ENCODE peak calls at places on chromosomes 13 and 19, in seven cellular contexts. B, M, Y, C, O, K and D are unnamed samples.

GRCh38 chr19:11191934-11192333 is 5.4 kb downstream of the KANK2 start:
- DNase-seq in O (no peak), Y (no peak), B (no peak), M (no peak), C (no peak), K (no peak), D (no peak)

GRCh38 chr13:43058318-43058674 is 34.9 kb downstream of the DNAJC15 start:
- DNase-seq in K (no peak), B (no peak), Y (peak; percentile 24), M (peak; percentile 60), C (peak; percentile 32), O (peak; percentile 92), D (no peak)

GRCh38 chr19:38647966-38648788 is 728 bp downstream of the ACTN4 start:
- DNase-seq in B (peak; percentile 46), Y (no peak), K (no peak), M (no peak), C (no peak), O (no peak), D (no peak)

GRCh38 chr19:29501816-29502580 is 23.8 kb upstream of the VSTM2B start:
- DNase-seq in C (no peak), O (no peak), M (no peak), B (peak; percentile 38), Y (no peak), K (no peak), D (no peak)

GRCh38 chr13:24083141-24083540 is 77.4 kb upstream of the SPATA13 start:
- DNase-seq in B (no peak), C (no peak), K (no peak), Y (no peak), M (no peak), O (no peak), D (no peak)

GRCh38 chr13:27353166-27353583 is 71.2 kb upstream of the GTF3A start:
- DNase-seq in O (peak; percentile 65), B (no peak), M (no peak), C (no peak), Y (no peak), K (no peak), D (no peak)

GRCh38 chr19:13037161-13037560 is 41.9 kb downstream of the NFIX start:
- DNase-seq in Y (no peak), C (no peak), B (no peak), K (no peak), O (peak; percentile 84), M (peak; percentile 64), D (no peak)

GRCh38 chr13:52599853-52600603 is 42.2 kb upstream of the HNRNPA1L2 start:
- DNase-seq in B (peak; percentile 90), C (peak; percentile 67), M (no peak), Y (peak; percentile 62), O (peak; percentile 14), K (no peak), D (no peak)

GRCh38 chr19:19155495-19156219 is 14.4 kb downstream of the MEF2B start:
- DNase-seq in M (no peak), C (no peak), O (no peak), B (no peak), Y (no peak), K (no peak), D (no peak)

GRCh38 chr13:40187836-40188591 is 478.4 kb downstream of the FOXO1 start:
- DNase-seq in K (no peak), B (peak; percentile 49), O (no peak), C (no peak), M (no peak), Y (peak; percentile 32), D (no peak)

GRCh38 chr13:106498158-106498557 is 37.3 kb downstream of the EFNB2 start:
- DNase-seq in K (no peak), M (no peak), O (no peak), Y (no peak), B (no peak), C (no peak), D (no peak)